ENCODE peak calls at places on chromosome 15, in four cellular contexts. X, S, E and P are unnamed samples.

GRCh38 chr15:70892912-70893560 is 410 bp downstream of the LRRC49 start:
- DNase-seq in E (no peak), X (no peak), S (peak; percentile 6), P (no peak)

GRCh38 chr15:60591491-60592385 is 112.8 kb upstream of the ICE2 start:
- DNase-seq in S (no peak), X (peak; percentile 65), E (no peak), P (no peak)

GRCh38 chr15:80710635-80711553 is 15.8 kb downstream of the ABHD17C start:
- DNase-seq in X (no peak), S (no peak), E (no peak), P (peak; percentile 41)

GRCh38 chr15:49673861-49674260 is 53.0 kb downstream of the DTWD1 start:
- DNase-seq in E (no peak), S (no peak), X (no peak), P (no peak)

GRCh38 chr15:90869601-90870353 is 1.4 kb downstream of the FURIN start:
- DNase-seq in S (no peak), X (peak; percentile 69), E (peak; percentile 73), P (no peak)

GRCh38 chr15:22951381-22952280 is 28.5 kb downstream of the CYFIP1 start:
- DNase-seq in S (no peak), X (no peak), E (no peak), P (no peak)

GRCh38 chr15:65373163-65373651 is 4.6 kb downstream of the IGDCC3 start:
- DNase-seq in E (no peak), X (no peak), S (peak; percentile 38), P (no peak)

GRCh38 chr15:99613887-99614642 is 48.3 kb downstream of the MEF2A start:
- DNase-seq in E (no peak), X (no peak), S (peak; percentile 67), P (no peak)

DNA sequence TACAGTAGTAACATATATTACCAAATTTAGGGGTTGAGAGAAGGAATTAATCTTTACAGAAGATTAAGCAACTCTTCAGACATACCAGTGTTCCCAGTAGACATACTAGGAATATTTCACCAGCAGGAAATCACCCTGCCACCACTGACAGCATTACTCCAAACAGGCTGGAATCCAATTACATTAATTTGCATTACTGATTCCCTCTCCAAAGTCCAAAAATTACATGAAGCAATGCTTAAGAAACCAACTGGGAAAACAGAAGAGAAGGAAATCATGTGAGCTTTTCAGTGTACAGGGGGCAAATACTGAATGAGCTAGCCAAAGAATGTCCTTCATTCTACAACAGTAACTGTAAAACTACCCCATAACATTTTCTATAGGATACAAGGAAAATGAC is 72.8 kb downstream of the INO80 start:
- DNase-seq in X (no peak), E (no peak), S (peak; percentile 13), P (no peak)
- TF ChIP-seq NR2C2 in X (no peak), E (no peak), S (no peak), P (no peak)

GRCh38 chr15:74983725-74984231 is 11.6 kb upstream of the SCAMP5 start:
- DNase-seq in E (no peak), S (no peak), X (no peak), P (peak; percentile 27)
- TF ChIP-seq NR2C2 in E (no peak), S (no peak), X (no peak), P (no peak)

DNA sequence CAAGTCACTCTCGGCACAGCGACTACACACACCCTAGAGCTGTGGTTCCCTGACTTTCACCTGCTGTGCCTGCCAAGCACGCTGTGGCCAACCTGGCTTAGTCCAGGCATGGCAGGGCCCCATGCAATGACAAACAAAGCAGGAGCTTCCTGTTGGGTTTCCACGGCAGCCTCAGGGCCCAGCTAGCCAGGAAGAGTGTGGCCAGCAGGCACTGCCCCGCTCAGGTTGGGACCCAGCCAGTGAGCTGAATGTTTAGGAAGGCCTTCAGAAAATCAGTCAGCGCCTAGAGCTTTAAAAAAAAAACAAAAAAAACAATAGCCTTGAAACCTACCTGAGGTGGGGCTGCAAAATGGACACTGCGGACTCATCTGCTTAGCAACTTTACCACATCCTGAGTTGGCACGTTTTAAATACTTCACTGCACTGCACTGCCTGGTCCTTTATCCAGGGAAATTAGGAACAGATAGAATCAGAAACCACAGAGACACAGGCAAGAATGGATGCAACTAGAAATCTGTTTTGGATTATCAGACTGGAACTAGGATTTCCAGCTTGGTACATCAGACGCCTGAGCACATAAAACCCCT is 36.3 kb upstream of the LDHAL6B start:
- DNase-seq in E (no peak), S (peak; percentile 16), X (peak; percentile 22), P (no peak)
- TF ChIP-seq NR2C2 in E (no peak), S (no peak), X (no peak), P (no peak)

DNA sequence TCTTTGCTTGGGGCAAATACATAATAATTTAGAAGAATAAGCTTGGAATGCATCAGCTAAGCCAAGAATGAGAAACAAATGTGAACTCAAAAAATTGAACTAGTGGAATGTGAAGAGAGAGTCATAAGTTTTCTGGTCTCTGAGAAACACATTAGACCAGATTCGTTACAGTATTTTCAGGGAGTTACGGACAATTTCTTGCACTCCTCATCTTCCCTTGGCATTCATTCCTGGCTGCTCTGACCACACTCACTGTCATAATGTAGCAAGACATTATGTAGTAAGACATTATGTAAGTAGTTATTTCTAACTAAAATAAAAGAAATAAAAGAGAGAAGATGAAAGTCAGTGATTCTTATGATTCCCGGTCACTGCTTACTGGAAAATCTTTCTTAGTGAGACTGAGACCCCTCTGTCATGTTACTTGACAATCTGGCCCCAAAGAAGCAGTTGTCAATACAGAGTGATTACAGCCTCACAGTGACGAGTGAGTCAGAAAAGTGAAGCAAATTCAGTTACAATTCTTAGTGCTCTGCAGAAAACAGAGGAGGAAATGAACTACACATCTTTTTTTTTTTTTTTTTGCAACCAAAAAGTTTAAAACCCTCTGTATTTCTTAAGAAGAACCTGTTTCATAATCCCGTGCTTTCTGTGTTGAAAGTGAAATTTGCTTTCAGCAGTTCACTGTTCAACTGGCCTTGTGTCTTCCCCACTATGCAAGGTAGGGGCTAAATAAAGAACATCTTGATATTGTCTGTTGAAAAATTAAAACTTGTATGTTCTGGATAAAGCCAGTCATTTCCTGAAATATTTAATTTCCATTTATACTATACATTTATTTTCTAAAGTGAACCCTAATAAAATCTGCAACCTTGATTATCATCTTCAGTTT is 1.7 kb downstream of the AQP9 start:
- DNase-seq in X (no peak), S (no peak), E (no peak), P (no peak)
- TF ChIP-seq NR2C2 in X (no peak), S (no peak), E (no peak), P (no peak)